ENCODE peak calls at places on chromosomes 11 and 22, in six cellular contexts. X, K, Y, P, Q and W are unnamed samples.

GRCh38 chr11:27894552-27894951 is 194.3 kb upstream of the BDNF start:
- DNase-seq in Y (no peak), Q (no peak), P (no peak), K (no peak), X (no peak), W (no peak)

GRCh38 chr22:42743501-42743991 is 22.9 kb upstream of the A4GALT start:
- DNase-seq in K (no peak), Y (no peak), Q (no peak), P (peak; percentile 45), X (no peak), W (no peak)

GRCh38 chr11:116690623-116691022 is 82.2 kb downstream of the BUD13 start:
- DNase-seq in P (no peak), K (no peak), Q (no peak), Y (no peak), X (no peak), W (no peak)

GRCh38 chr22:30235687-30236170 is 10.8 kb downstream of the LIF start:
- DNase-seq in Y (peak; percentile 61), Q (peak; percentile 81), P (no peak), X (no peak), K (no peak), W (peak; percentile 82)

GRCh38 chr11:113578164-113578455 is 102.9 kb upstream of the DRD2 start:
- DNase-seq in X (no peak), Q (no peak), K (no peak), P (no peak), Y (no peak), W (no peak)

GRCh38 chr11:124865902-124866851 is 945 bp downstream of the ROBO3 start:
- DNase-seq in K (peak; percentile 81), X (no peak), Q (no peak), P (peak; percentile 47), Y (no peak), W (no peak)

GRCh38 chr11:910044-910588 is 494 bp downstream of the CHID1 start:
- DNase-seq in Y (no peak), X (no peak), Q (no peak), K (peak; percentile 59), P (no peak), W (no peak)

GRCh38 chr11:36265793-36266628 is 23.2 kb downstream of the COMMD9 start:
- DNase-seq in P (peak; percentile 52), K (peak; percentile 77), Y (no peak), Q (peak; percentile 57), X (peak; percentile 2), W (peak; percentile 64)

GRCh38 chr11:37449146-37449545 is 851.1 kb upstream of the RAG2 start:
- DNase-seq in K (no peak), Q (peak; percentile 5), P (no peak), Y (peak; percentile 40), X (no peak), W (peak; percentile 4)

GRCh38 chr22:29359469-29359868 is 28.9 kb downstream of the AP1B1 start:
- DNase-seq in X (no peak), K (peak; percentile 57), Q (peak; percentile 86), Y (peak; percentile 1), P (peak; percentile 59), W (peak; percentile 82)

GRCh38 chr22:23175817-23176644 is 4.3 kb upstream of the BCR start:
- DNase-seq in K (no peak), Q (no peak), P (no peak), Y (no peak), X (no peak), W (no peak)